ENCODE peak calls at places on chromosomes 11 and 22, in four cellular contexts. C is T-helper 22 cell, X is NCI-H1417 treated with DMSO at 0.1 percent for 48 hours, W is LHCN-M2. A is an unnamed sample.

GRCh38 chr11:2512431-2513407 is 67.9 kb downstream of the KCNQ1 start:
- DNase-seq in C (no peak), X (no peak), W (no peak), A (no peak)

GRCh38 chr22:19242699-19243098 is 48.8 kb downstream of the CLTCL1 start:
- DNase-seq in C (no peak), X (no peak), W (no peak), A (no peak)

GRCh38 chr11:60563553-60564235 is 48.5 kb downstream of the MS4A13 start:
- DNase-seq in C (no peak), X (peak; percentile 9), W (peak; percentile 19), A (no peak)

GRCh38 chr11:14451825-14452224 is 47.8 kb downstream of the COPB1 start:
- DNase-seq in C (no peak), X (no peak), W (no peak), A (peak; percentile 40)

GRCh38 chr11:76839326-76839725 is 21.4 kb upstream of the ACER3 start:
- DNase-seq in C (no peak), X (no peak), W (no peak), A (peak; percentile 61)

GRCh38 chr11:66314561-66315497 is 2.0 kb downstream of the CD248 start:
- DNase-seq in C (no peak), X (no peak), W (no peak), A (no peak)

GRCh38 chr22:46149493-46149997 is 781 bp upstream of the PPARA start:
- DNase-seq in C (peak; percentile 45), X (no peak), W (no peak), A (no peak)

GRCh38 chr11:43685483-43685882 is 4.9 kb downstream of the HSD17B12 start:
- DNase-seq in C (no peak), X (no peak), W (peak; percentile 9), A (peak; percentile 64)

A was measured in OCI-M1.